ENCODE peak calls at places on chromosome 5, in eight cellular contexts. One of them, this sample, is unnamed.

GRCh38 chr5:169933127-169933526 is 47.2 kb downstream of the INSYN2B start:
- DNase-seq in AG04450: no peak
- DNase-seq in aorta: no peak
- DNase-seq in anterior cingulate cortex: no peak
- DNase-seq in NCI-H510A: no peak
- DNase-seq in cardiac septum: no peak
- DNase-seq in non-pigmented ciliary epithelial cell: no peak
- DNase-seq in Peyer's patch: no peak
- DNase-seq in this sample: no peak

GRCh38 chr5:55969956-55970355 is 24.8 kb downstream of the IL6ST start:
- DNase-seq in AG04450: no peak
- DNase-seq in aorta: no peak
- DNase-seq in anterior cingulate cortex: no peak
- DNase-seq in NCI-H510A: no peak
- DNase-seq in cardiac septum: no peak
- DNase-seq in non-pigmented ciliary epithelial cell: no peak
- DNase-seq in Peyer's patch: no peak
- DNase-seq in this sample: no peak

GRCh38 chr5:2207966-2208544 is 325.3 kb upstream of the IRX4 start:
- DNase-seq in AG04450: no peak
- DNase-seq in aorta: no peak
- DNase-seq in anterior cingulate cortex: peak
- DNase-seq in NCI-H510A: no peak
- DNase-seq in cardiac septum: no peak
- DNase-seq in non-pigmented ciliary epithelial cell: no peak
- DNase-seq in Peyer's patch: no peak
- DNase-seq in this sample: peak

GRCh38 chr5:68534131-68534940 is 318.8 kb downstream of the PIK3R1 start:
- DNase-seq in AG04450: no peak
- DNase-seq in aorta: peak
- DNase-seq in anterior cingulate cortex: peak
- DNase-seq in NCI-H510A: peak
- DNase-seq in cardiac septum: no peak
- DNase-seq in non-pigmented ciliary epithelial cell: no peak
- DNase-seq in Peyer's patch: no peak
- DNase-seq in this sample: peak

GRCh38 chr5:170693701-170694100 is 89.8 kb upstream of the GABRP start:
- DNase-seq in AG04450: no peak
- DNase-seq in aorta: no peak
- DNase-seq in anterior cingulate cortex: no peak
- DNase-seq in NCI-H510A: no peak
- DNase-seq in cardiac septum: no peak
- DNase-seq in non-pigmented ciliary epithelial cell: no peak
- DNase-seq in Peyer's patch: no peak
- DNase-seq in this sample: peak

GRCh38 chr5:24487371-24487770 is 157.4 kb downstream of the CDH10 start:
- DNase-seq in AG04450: no peak
- DNase-seq in aorta: no peak
- DNase-seq in anterior cingulate cortex: no peak
- DNase-seq in NCI-H510A: no peak
- DNase-seq in cardiac septum: no peak
- DNase-seq in non-pigmented ciliary epithelial cell: no peak
- DNase-seq in Peyer's patch: no peak
- DNase-seq in this sample: no peak

GRCh38 chr5:43305948-43306563 is 7.2 kb downstream of the HMGCS1 start:
- DNase-seq in AG04450: peak
- DNase-seq in aorta: no peak
- DNase-seq in anterior cingulate cortex: no peak
- DNase-seq in NCI-H510A: peak
- DNase-seq in cardiac septum: no peak
- DNase-seq in non-pigmented ciliary epithelial cell: no peak
- DNase-seq in Peyer's patch: no peak
- DNase-seq in this sample: no peak

GRCh38 chr5:140054086-140054689 is 11.1 kb upstream of the NRG2 start:
- DNase-seq in AG04450: no peak
- DNase-seq in aorta: no peak
- DNase-seq in anterior cingulate cortex: no peak
- DNase-seq in NCI-H510A: no peak
- DNase-seq in cardiac septum: no peak
- DNase-seq in non-pigmented ciliary epithelial cell: no peak
- DNase-seq in Peyer's patch: no peak
- DNase-seq in this sample: no peak

GRCh38 chr5:41883243-41883642 is 13.0 kb upstream of the OXCT1 start:
- DNase-seq in AG04450: no peak
- DNase-seq in aorta: no peak
- DNase-seq in anterior cingulate cortex: no peak
- DNase-seq in NCI-H510A: no peak
- DNase-seq in cardiac septum: no peak
- DNase-seq in non-pigmented ciliary epithelial cell: no peak
- DNase-seq in Peyer's patch: no peak
- DNase-seq in this sample: no peak

GRCh38 chr5:88708682-88709398 is 174.1 kb downstream of the MEF2C start:
- DNase-seq in AG04450: no peak
- DNase-seq in aorta: no peak
- DNase-seq in anterior cingulate cortex: no peak
- DNase-seq in NCI-H510A: no peak
- DNase-seq in cardiac septum: no peak
- DNase-seq in non-pigmented ciliary epithelial cell: no peak
- DNase-seq in Peyer's patch: no peak
- DNase-seq in this sample: no peak

This sample was measured in endodermal cell.